ENCODE peak calls at places on chromosome X, in six cellular contexts. D is mammary epithelial cell, T is HepG2, C is MM.1S, X is IMR-90, S is astrocyte. G is an unnamed sample.

GRCh38 chrX:154006965-154007364 is 12.7 kb downstream of the IRAK1 start:
- DNase-seq in D (no peak), T (no peak), C (no peak), X (no peak), S (no peak), G (no peak)

GRCh38 chrX:129777218-129777768 is 2.5 kb upstream of the SASH3 start:
- DNase-seq in D (no peak), T (peak; percentile 19), C (peak; percentile 90), X (no peak), S (no peak), G (peak; percentile 84)

GRCh38 chrX:21883258-21883657 is 27.5 kb downstream of the YY2 start:
- DNase-seq in D (no peak), T (peak; percentile 0), C (no peak), X (no peak), S (no peak), G (no peak)

GRCh38 chrX:75623535-75623934 is 100.7 kb upstream of the ZDHHC15 start:
- DNase-seq in D (no peak), T (peak; percentile 1), C (no peak), X (no peak), S (no peak), G (no peak)

GRCh38 chrX:1486177-1486576 is 33.5 kb upstream of the ASMTL start:
- DNase-seq in D (no peak), T (no peak), C (no peak), X (no peak), S (no peak), G (no peak)

GRCh38 chrX:154365052-154365600 is 9.3 kb downstream of the FLNA start:
- DNase-seq in D (no peak), T (no peak), C (no peak), X (no peak), S (no peak), G (no peak)

GRCh38 chrX:7088968-7089615 is 58.4 kb upstream of the STS start:
- DNase-seq in D (no peak), T (no peak), C (peak; percentile 27), X (no peak), S (no peak), G (peak; percentile 76)

GRCh38 chrX:13750204-13750603 is 15.7 kb downstream of the OFD1 start:
- DNase-seq in D (peak; percentile 60), T (peak; percentile 16), C (peak; percentile 59), X (peak; percentile 48), S (peak; percentile 16), G (peak; percentile 64)

GRCh38 chrX:136065044-136065671 is 79.9 kb downstream of the SLC9A6 start:
- DNase-seq in D (no peak), T (peak; percentile 42), C (no peak), X (peak; percentile 47), S (peak; percentile 57), G (no peak)

GRCh38 chrX:154698630-154699248 is 45.4 kb upstream of the CTAG2 start:
- DNase-seq in D (no peak), T (no peak), C (no peak), X (no peak), S (no peak), G (no peak)

GRCh38 chrX:69024931-69025330 is 140.3 kb downstream of the PJA1 start:
- DNase-seq in D (peak; percentile 75), T (no peak), C (no peak), X (peak; percentile 59), S (peak; percentile 41), G (no peak)

GRCh38 chrX:142156567-142156966 is 48.5 kb downstream of the MAGEC2 start:
- DNase-seq in D (no peak), T (no peak), C (no peak), X (no peak), S (no peak), G (no peak)

GRCh38 chrX:75096331-75096730 is 59.8 kb downstream of the ABCB7 start:
- DNase-seq in D (no peak), T (no peak), C (no peak), X (no peak), S (no peak), G (no peak)

GRCh38 chrX:72003811-72004750 is 93.4 kb downstream of the NHSL2 start:
- DNase-seq in D (peak; percentile 10), T (no peak), C (no peak), X (no peak), S (peak; percentile 68), G (no peak)

GRCh38 chrX:37578045-37578444 is 6.6 kb downstream of the LANCL3 start:
- DNase-seq in D (peak; percentile 84), T (no peak), C (no peak), X (no peak), S (peak; percentile 19), G (no peak)

GRCh38 chrX:51742586-51742985 is 656 bp upstream of the GSPT2 start:
- DNase-seq in D (no peak), T (no peak), C (no peak), X (no peak), S (no peak), G (no peak)

GRCh38 chrX:1450381-1451161 is 2.1 kb downstream of the ASMTL start:
- DNase-seq in D (no peak), T (no peak), C (no peak), X (no peak), S (no peak), G (no peak)

GRCh38 chrX:43703211-43703791 is 47.2 kb downstream of the MAOA start:
- DNase-seq in D (no peak), T (peak; percentile 48), C (no peak), X (peak; percentile 16), S (peak; percentile 58), G (no peak)

GRCh38 chrX:134990475-134991473 is at the start of gene SMIM10:
- DNase-seq in D (peak; percentile 29), T (no peak), C (peak; percentile 17), X (peak; percentile 79), S (peak; percentile 70), G (peak; percentile 24)

GRCh38 chrX:18883234-18883960 is 100.5 kb downstream of the PHKA2 start:
- DNase-seq in D (no peak), T (peak; percentile 30), C (no peak), X (no peak), S (no peak), G (no peak)

GRCh38 chrX:148043456-148043855 is 62.3 kb downstream of the FMR1NB start:
- DNase-seq in D (peak; percentile 60), T (no peak), C (no peak), X (peak; percentile 4), S (peak; percentile 40), G (no peak)

GRCh38 chrX:136121788-136122187 is 25.5 kb upstream of the FHL1 start:
- DNase-seq in D (no peak), T (no peak), C (no peak), X (no peak), S (peak; percentile 52), G (no peak)

GRCh38 chrX:17500145-17500579 is 125.2 kb downstream of the NHS start:
- DNase-seq in D (peak; percentile 15), T (no peak), C (no peak), X (peak; percentile 64), S (peak; percentile 89), G (no peak)

GRCh38 chrX:81195712-81196111 is 6.0 kb downstream of the HMGN5 start:
- DNase-seq in D (peak; percentile 33), T (peak; percentile 27), C (peak; percentile 72), X (peak; percentile 52), S (peak; percentile 5), G (peak; percentile 70)

GRCh38 chrX:40072246-40072645 is 25.5 kb downstream of the BCOR start:
- DNase-seq in D (no peak), T (no peak), C (no peak), X (no peak), S (no peak), G (no peak)

GRCh38 chrX:74242050-74242449 is 61.9 kb upstream of the ZCCHC13 start:
- DNase-seq in D (peak; percentile 45), T (peak; percentile 89), C (no peak), X (peak; percentile 76), S (peak; percentile 63), G (no peak)

DNA sequence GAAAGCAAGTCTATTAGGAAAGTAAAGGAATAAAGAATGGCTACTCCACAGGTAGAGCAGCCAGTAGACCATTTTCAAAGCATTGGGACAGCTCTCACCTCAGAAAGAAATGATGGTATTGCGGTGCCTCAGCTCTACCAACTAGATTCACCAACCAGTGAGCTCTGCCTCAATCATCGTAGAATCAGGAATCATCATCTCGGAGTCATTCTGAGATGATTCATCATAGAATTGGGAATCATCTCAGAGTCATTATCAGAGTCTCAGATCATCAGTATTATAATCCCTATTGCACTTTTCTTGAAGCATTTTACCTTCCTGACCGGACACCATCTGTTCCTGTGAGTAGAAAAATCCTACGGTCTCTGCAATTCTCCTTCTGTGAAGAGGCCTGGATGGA is 17.5 kb upstream of the SAT1 start:
- DNase-seq in D (peak; percentile 55), T (no peak), C (no peak), X (peak; percentile 18), S (no peak), G (no peak)
- H4K20me1 ChIP-seq in D (no peaks in the 10 kb centered on the region), T (no peaks in the 10 kb centered on the region), C (no peaks in the 10 kb centered on the region), X (no peaks in the 10 kb centered on the region), S (no peaks in the 10 kb centered on the region), G (no peaks in the 10 kb centered on the region)

DNA sequence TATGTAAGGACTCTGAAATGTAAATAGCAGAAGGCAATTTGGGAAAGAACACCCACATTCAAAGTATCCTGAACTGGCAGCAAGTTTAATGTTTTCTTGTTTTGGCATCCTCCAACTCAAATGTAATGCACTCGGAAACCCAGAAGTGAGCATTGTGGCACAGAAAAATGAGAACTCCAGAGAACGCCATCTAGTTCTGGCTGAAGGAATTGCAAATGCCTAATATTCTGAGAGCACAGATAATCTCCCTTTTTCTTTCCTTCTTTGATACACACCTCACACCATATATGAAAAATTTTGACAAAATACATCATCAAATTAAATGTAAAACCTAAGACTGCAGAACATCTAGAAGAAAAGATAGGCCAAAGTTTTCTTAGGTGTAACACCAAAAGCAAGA is 52.1 kb downstream of the PWWP3B start:
- DNase-seq in D (no peak), T (no peak), C (no peak), X (no peak), S (no peak), G (peak; percentile 0)
- TF ChIP-seq CTCF in D (peak; percentile 62), T (peak; percentile 49), C (peak; percentile 24), X (no peak), S (peak; percentile 27), G (peak; percentile 70)

DNA sequence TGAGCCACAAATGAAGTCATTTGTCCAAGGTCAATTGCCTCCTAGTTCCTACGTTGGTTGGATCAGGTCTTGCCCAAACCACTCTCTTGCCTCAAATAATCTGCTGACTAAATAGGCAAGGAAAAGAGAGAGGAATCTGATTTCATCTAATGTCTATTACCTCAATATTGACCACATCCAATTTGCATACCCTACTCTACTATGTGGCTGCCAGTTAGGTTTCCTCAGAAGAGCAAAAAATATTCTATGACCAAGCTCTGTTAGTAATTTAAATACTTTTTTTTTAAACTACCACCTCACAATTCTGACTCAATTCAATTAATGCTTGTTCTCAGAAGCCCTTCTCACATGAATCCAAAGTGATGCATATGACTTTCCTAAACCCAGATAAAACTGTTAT is 98.7 kb downstream of the HUWE1 start:
- DNase-seq in D (no peak), T (no peak), C (no peak), X (no peak), S (peak; percentile 8), G (no peak)
- H4K20me1 ChIP-seq in D (no peaks in the 10 kb centered on the region), T (no peaks in the 10 kb centered on the region), C (no peaks in the 10 kb centered on the region), X (no peaks in the 10 kb centered on the region), S (peaks cover 11% of the 10 kb centered on the region), G (no peaks in the 10 kb centered on the region)

GRCh38 chrX:48649109-48649508 is 34.5 kb upstream of the WAS start:
- DNase-seq in D (peak; percentile 25), T (no peak), C (no peak), X (peak; percentile 7), S (no peak), G (no peak)
- TF ChIP-seq CTCF in D (no peak), T (no peak), C (no peak), X (no peak), S (no peak), G (no peak)

GRCh38 chrX:53674581-53674980 is 11.9 kb downstream of the HUWE1 start:
- DNase-seq in D (no peak), T (no peak), C (no peak), X (peak; percentile 29), S (peak; percentile 19), G (no peak)
- H4K20me1 ChIP-seq in D (peaks cover 3% of the 10 kb centered on the region), T (peaks cover 7% of the 10 kb centered on the region), C (no peaks in the 10 kb centered on the region), X (peaks cover 22% of the 10 kb centered on the region), S (peaks cover 68% of the 10 kb centered on the region), G (peaks cover 20% of the 10 kb centered on the region)